ENCODE peak calls at places on chromosome 3, in ten cellular contexts. One of them, this sample, is unnamed. For H3K4me1, the result is how much of the 10 kb centered on the place peaks cover.

GRCh38 chr3:188229726-188230125 is 75.8 kb downstream of the LPP start:
- DNase-seq in RWPE2: no peak
- DNase-seq in right cardiac atrium: no peak
- DNase-seq in uterus: no peak
- DNase-seq in OCI-LY7: no peak
- DNase-seq in psoas muscle: no peak
- DNase-seq in IMR-90: no peak
- DNase-seq in right lobe of liver: no peak
- DNase-seq in tibial nerve: no peak
- DNase-seq in left ventricle myocardium inferior: no peak
- DNase-seq in this sample: no peak

GRCh38 chr3:55380561-55380960 is 106.5 kb downstream of the WNT5A start:
- DNase-seq in psoas muscle: no peak
- DNase-seq in right lobe of liver: no peak
- DNase-seq in RWPE2: no peak
- DNase-seq in tibial nerve: no peak
- DNase-seq in left ventricle myocardium inferior: no peak
- DNase-seq in uterus: no peak
- DNase-seq in IMR-90: no peak
- DNase-seq in OCI-LY7: no peak
- DNase-seq in right cardiac atrium: no peak
- DNase-seq in this sample: no peak

GRCh38 chr3:78041486-78041885 is 1001.6 kb downstream of the ROBO2 start:
- DNase-seq in OCI-LY7: no peak
- DNase-seq in tibial nerve: no peak
- DNase-seq in right cardiac atrium: no peak
- DNase-seq in psoas muscle: no peak
- DNase-seq in RWPE2: no peak
- DNase-seq in right lobe of liver: no peak
- DNase-seq in left ventricle myocardium inferior: no peak
- DNase-seq in IMR-90: peak
- DNase-seq in uterus: no peak
- DNase-seq in this sample: no peak

GRCh38 chr3:98770261-98771039 is 7.3 kb downstream of the ST3GAL6 start:
- DNase-seq in RWPE2: no peak
- DNase-seq in right cardiac atrium: peak
- DNase-seq in right lobe of liver: no peak
- DNase-seq in psoas muscle: peak
- DNase-seq in uterus: no peak
- DNase-seq in left ventricle myocardium inferior: peak
- DNase-seq in tibial nerve: peak
- DNase-seq in IMR-90: no peak
- DNase-seq in OCI-LY7: no peak
- DNase-seq in this sample: no peak

GRCh38 chr3:125512135-125512920 is 7.7 kb downstream of the SNX4 start:
- DNase-seq in tibial nerve: no peak
- DNase-seq in right lobe of liver: no peak
- DNase-seq in uterus: no peak
- DNase-seq in OCI-LY7: no peak
- DNase-seq in IMR-90: peak
- DNase-seq in right cardiac atrium: no peak
- DNase-seq in RWPE2: no peak
- DNase-seq in psoas muscle: no peak
- DNase-seq in left ventricle myocardium inferior: no peak
- DNase-seq in this sample: no peak

GRCh38 chr3:157129782-157130137 is 30.2 kb downstream of the CCNL1 start:
- DNase-seq in uterus: peak
- DNase-seq in IMR-90: no peak
- DNase-seq in tibial nerve: no peak
- DNase-seq in right lobe of liver: no peak
- DNase-seq in OCI-LY7: no peak
- DNase-seq in psoas muscle: no peak
- DNase-seq in RWPE2: peak
- DNase-seq in left ventricle myocardium inferior: no peak
- DNase-seq in right cardiac atrium: peak
- DNase-seq in this sample: peak

GRCh38 chr3:195880037-195880431 is 28.3 kb downstream of the TNK2 start:
- DNase-seq in uterus: no peak
- DNase-seq in right lobe of liver: no peak
- DNase-seq in RWPE2: no peak
- DNase-seq in right cardiac atrium: no peak
- DNase-seq in psoas muscle: no peak
- DNase-seq in tibial nerve: no peak
- DNase-seq in left ventricle myocardium inferior: no peak
- DNase-seq in OCI-LY7: no peak
- DNase-seq in IMR-90: no peak
- DNase-seq in this sample: no peak

GRCh38 chr3:34258271-34259015 is 460.0 kb downstream of the PDCD6IP start:
- DNase-seq in IMR-90: no peak
- DNase-seq in psoas muscle: no peak
- DNase-seq in right lobe of liver: no peak
- DNase-seq in OCI-LY7: no peak
- DNase-seq in left ventricle myocardium inferior: no peak
- DNase-seq in uterus: no peak
- DNase-seq in tibial nerve: no peak
- DNase-seq in right cardiac atrium: no peak
- DNase-seq in RWPE2: no peak
- DNase-seq in this sample: no peak

GRCh38 chr3:36937492-36937891 is 7.4 kb downstream of the TRANK1 start:
- DNase-seq in right lobe of liver: no peak
- DNase-seq in RWPE2: no peak
- DNase-seq in left ventricle myocardium inferior: no peak
- DNase-seq in right cardiac atrium: no peak
- DNase-seq in psoas muscle: no peak
- DNase-seq in OCI-LY7: no peak
- DNase-seq in tibial nerve: no peak
- DNase-seq in uterus: no peak
- DNase-seq in IMR-90: no peak
- DNase-seq in this sample: no peak

GRCh38 chr3:8737301-8737700 is 3.7 kb downstream of the CAV3 start:
- DNase-seq in right cardiac atrium: no peak
- DNase-seq in right lobe of liver: no peak
- DNase-seq in uterus: no peak
- DNase-seq in IMR-90: no peak
- DNase-seq in OCI-LY7: no peak
- DNase-seq in left ventricle myocardium inferior: no peak
- DNase-seq in psoas muscle: no peak
- DNase-seq in tibial nerve: no peak
- DNase-seq in RWPE2: no peak
- DNase-seq in this sample: no peak

GRCh38 chr3:144295619-144296018 is 324.0 kb downstream of the DIPK2A start:
- DNase-seq in right lobe of liver: no peak
- DNase-seq in right cardiac atrium: no peak
- DNase-seq in RWPE2: no peak
- DNase-seq in psoas muscle: no peak
- DNase-seq in IMR-90: no peak
- DNase-seq in left ventricle myocardium inferior: no peak
- DNase-seq in OCI-LY7: no peak
- DNase-seq in tibial nerve: no peak
- DNase-seq in uterus: no peak
- DNase-seq in this sample: no peak

GRCh38 chr3:25033407-25034029 is 394.5 kb upstream of the RARB start:
- DNase-seq in tibial nerve: peak
- DNase-seq in uterus: no peak
- DNase-seq in right lobe of liver: no peak
- DNase-seq in IMR-90: peak
- DNase-seq in psoas muscle: peak
- DNase-seq in left ventricle myocardium inferior: peak
- DNase-seq in right cardiac atrium: peak
- DNase-seq in RWPE2: no peak
- DNase-seq in OCI-LY7: peak
- DNase-seq in this sample: no peak

GRCh38 chr3:183185696-183186095 is 23.2 kb upstream of the LAMP3 start:
- DNase-seq in left ventricle myocardium inferior: no peak
- DNase-seq in right cardiac atrium: no peak
- DNase-seq in tibial nerve: no peak
- DNase-seq in OCI-LY7: no peak
- DNase-seq in RWPE2: no peak
- DNase-seq in uterus: no peak
- DNase-seq in IMR-90: peak
- DNase-seq in right lobe of liver: no peak
- DNase-seq in psoas muscle: no peak
- DNase-seq in this sample: no peak

GRCh38 chr3:190299969-190300368 is 22.3 kb downstream of the CLDN1 start:
- DNase-seq in left ventricle myocardium inferior: no peak
- DNase-seq in right cardiac atrium: no peak
- DNase-seq in uterus: no peak
- DNase-seq in IMR-90: no peak
- DNase-seq in RWPE2: no peak
- DNase-seq in OCI-LY7: no peak
- DNase-seq in tibial nerve: no peak
- DNase-seq in psoas muscle: no peak
- DNase-seq in right lobe of liver: no peak
- DNase-seq in this sample: no peak

GRCh38 chr3:12155833-12156232 is 2.9 kb downstream of the TIMP4 start:
- DNase-seq in IMR-90: peak
- DNase-seq in psoas muscle: no peak
- DNase-seq in right cardiac atrium: peak
- DNase-seq in OCI-LY7: no peak
- DNase-seq in right lobe of liver: no peak
- DNase-seq in RWPE2: no peak
- DNase-seq in tibial nerve: no peak
- DNase-seq in uterus: no peak
- DNase-seq in left ventricle myocardium inferior: no peak
- DNase-seq in this sample: no peak

GRCh38 chr3:156300929-156301806 is 180.8 kb downstream of the KCNAB1 start:
- DNase-seq in uterus: no peak
- DNase-seq in psoas muscle: no peak
- DNase-seq in IMR-90: peak
- DNase-seq in right cardiac atrium: no peak
- DNase-seq in right lobe of liver: no peak
- DNase-seq in RWPE2: no peak
- DNase-seq in tibial nerve: no peak
- DNase-seq in OCI-LY7: no peak
- DNase-seq in left ventricle myocardium inferior: no peak
- DNase-seq in this sample: no peak

GRCh38 chr3:125055165-125055912 is 458 bp downstream of the HEG1 start:
- DNase-seq in uterus: peak
- DNase-seq in right lobe of liver: no peak
- DNase-seq in tibial nerve: no peak
- DNase-seq in IMR-90: peak
- DNase-seq in OCI-LY7: peak
- DNase-seq in psoas muscle: peak
- DNase-seq in left ventricle myocardium inferior: peak
- DNase-seq in RWPE2: no peak
- DNase-seq in right cardiac atrium: peak
- DNase-seq in this sample: no peak

GRCh38 chr3:65855370-65856100 is 183.2 kb downstream of the MAGI1 start:
- DNase-seq in IMR-90: peak
- DNase-seq in OCI-LY7: no peak
- DNase-seq in left ventricle myocardium inferior: no peak
- DNase-seq in right lobe of liver: peak
- DNase-seq in right cardiac atrium: no peak
- DNase-seq in psoas muscle: peak
- DNase-seq in RWPE2: no peak
- DNase-seq in uterus: no peak
- DNase-seq in tibial nerve: no peak
- DNase-seq in this sample: no peak
- H3K27ac ChIP-seq in IMR-90: no peak
- H3K27ac ChIP-seq in OCI-LY7: no peak
- H3K27ac ChIP-seq in left ventricle myocardium inferior: no peak
- H3K27ac ChIP-seq in right lobe of liver: peak
- H3K27ac ChIP-seq in right cardiac atrium: no peak
- H3K27ac ChIP-seq in psoas muscle: no peak
- H3K27ac ChIP-seq in RWPE2: peak
- H3K27ac ChIP-seq in uterus: no peak
- H3K27ac ChIP-seq in tibial nerve: no peak
- H3K27ac ChIP-seq in this sample: no peak

DNA sequence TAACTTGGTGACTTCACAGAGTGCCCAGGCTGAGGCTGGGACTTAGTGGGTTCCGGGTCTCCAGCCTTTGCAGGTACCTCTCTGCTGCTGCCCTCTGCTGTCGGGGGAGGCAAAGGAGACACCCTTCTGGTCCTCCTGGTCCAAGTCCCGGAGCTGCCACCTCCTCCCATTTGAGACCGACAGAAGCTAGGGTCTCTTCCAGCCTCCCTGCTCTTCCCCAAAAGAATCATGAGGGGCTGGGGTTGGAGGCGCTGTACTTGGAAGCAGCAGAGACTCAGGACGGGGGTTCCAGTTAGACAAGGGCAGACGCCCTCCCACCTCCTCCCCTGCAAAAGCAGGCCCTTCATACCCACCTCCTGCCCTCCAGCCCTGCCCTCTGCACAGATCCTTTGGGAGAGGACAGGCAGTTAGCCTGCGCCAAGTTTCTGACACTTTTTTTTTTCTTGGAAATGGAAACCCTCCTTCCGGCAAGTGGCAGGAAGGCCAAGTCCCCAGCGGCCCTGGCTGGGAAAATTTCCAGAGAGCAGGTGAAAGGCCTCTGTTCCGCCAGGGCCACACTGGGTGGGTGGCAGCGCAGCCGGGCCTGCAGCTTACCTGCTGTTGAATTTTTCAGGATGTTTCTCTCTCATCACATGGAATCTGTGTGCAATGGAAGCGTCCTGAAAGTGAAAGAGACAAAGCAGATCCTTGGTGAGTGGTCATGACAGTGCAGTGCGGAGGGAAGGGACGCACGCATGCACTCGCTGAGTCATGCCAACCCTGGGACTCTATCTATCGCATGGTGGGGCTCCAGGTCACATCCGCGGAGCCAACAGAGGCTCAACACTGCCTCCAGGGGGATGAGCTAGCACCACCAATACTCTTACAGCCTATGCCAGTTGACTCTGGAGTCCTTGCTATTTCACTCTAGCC is 119.9 kb downstream of the DGKG start:
- DNase-seq in tibial nerve: peak
- DNase-seq in OCI-LY7: peak
- DNase-seq in RWPE2: no peak
- DNase-seq in uterus: peak
- DNase-seq in right lobe of liver: peak
- DNase-seq in IMR-90: peak
- DNase-seq in right cardiac atrium: peak
- DNase-seq in left ventricle myocardium inferior: peak
- DNase-seq in psoas muscle: peak
- DNase-seq in this sample: peak
- H3K4me3 ChIP-seq in tibial nerve: no peak
- H3K4me3 ChIP-seq in OCI-LY7: no peak
- H3K4me3 ChIP-seq in RWPE2: no peak
- H3K4me3 ChIP-seq in uterus: no peak
- H3K4me3 ChIP-seq in right lobe of liver: peak
- H3K4me3 ChIP-seq in IMR-90: no peak
- H3K4me3 ChIP-seq in right cardiac atrium: peak
- H3K4me3 ChIP-seq in left ventricle myocardium inferior: peak
- H3K4me3 ChIP-seq in psoas muscle: peak
- H3K4me3 ChIP-seq in this sample: peak

GRCh38 chr3:187049462-187050101 is 89.7 kb downstream of the RPL39L start:
- DNase-seq in tibial nerve: no peak
- DNase-seq in right lobe of liver: no peak
- DNase-seq in left ventricle myocardium inferior: no peak
- DNase-seq in right cardiac atrium: no peak
- DNase-seq in RWPE2: no peak
- DNase-seq in OCI-LY7: no peak
- DNase-seq in IMR-90: no peak
- DNase-seq in psoas muscle: no peak
- DNase-seq in uterus: no peak
- DNase-seq in this sample: no peak
- H3K4me1 ChIP-seq in tibial nerve: under half
- H3K4me1 ChIP-seq in right lobe of liver: under half
- H3K4me1 ChIP-seq in left ventricle myocardium inferior: under half
- H3K4me1 ChIP-seq in right cardiac atrium: under half
- H3K4me1 ChIP-seq in RWPE2: under half
- H3K4me1 ChIP-seq in OCI-LY7: under half
- H3K4me1 ChIP-seq in IMR-90: under half
- H3K4me1 ChIP-seq in psoas muscle: under half
- H3K4me1 ChIP-seq in uterus: under half
- H3K4me1 ChIP-seq in this sample: under half

GRCh38 chr3:170364965-170365364 is 7.5 kb downstream of the SKIL start:
- DNase-seq in OCI-LY7: no peak
- DNase-seq in uterus: no peak
- DNase-seq in psoas muscle: no peak
- DNase-seq in left ventricle myocardium inferior: no peak
- DNase-seq in RWPE2: no peak
- DNase-seq in right cardiac atrium: no peak
- DNase-seq in IMR-90: no peak
- DNase-seq in right lobe of liver: no peak
- DNase-seq in tibial nerve: no peak
- DNase-seq in this sample: no peak
- H3K27ac ChIP-seq in OCI-LY7: peak
- H3K27ac ChIP-seq in uterus: no peak
- H3K27ac ChIP-seq in psoas muscle: no peak
- H3K27ac ChIP-seq in left ventricle myocardium inferior: no peak
- H3K27ac ChIP-seq in RWPE2: no peak
- H3K27ac ChIP-seq in right cardiac atrium: no peak
- H3K27ac ChIP-seq in IMR-90: no peak
- H3K27ac ChIP-seq in right lobe of liver: no peak
- H3K27ac ChIP-seq in tibial nerve: no peak
- H3K27ac ChIP-seq in this sample: no peak